ENCODE peak calls at places on chromosomes 5 and 9, in eight cellular contexts. One of them, this sample, is unnamed.

GRCh38 chr9:116855881-116856662 is 169.0 kb downstream of the TRIM32 start:
- DNase-seq in CD8-positive, alpha-beta T cell: no peak
- DNase-seq in psoas muscle: no peak
- DNase-seq in SK-N-SH: no peak
- DNase-seq in endothelial cell: no peak
- DNase-seq in lung: no peak
- DNase-seq in fibroblast of the aortic adventitia: peak
- DNase-seq in transverse colon: no peak
- DNase-seq in this sample: no peak

GRCh38 chr9:6049798-6050197 is 34.4 kb upstream of the RANBP6 start:
- DNase-seq in CD8-positive, alpha-beta T cell: no peak
- DNase-seq in psoas muscle: no peak
- DNase-seq in SK-N-SH: no peak
- DNase-seq in endothelial cell: no peak
- DNase-seq in lung: no peak
- DNase-seq in fibroblast of the aortic adventitia: no peak
- DNase-seq in transverse colon: peak
- DNase-seq in this sample: no peak

GRCh38 chr9:137454145-137454505 is 5.0 kb downstream of the NSMF start:
- DNase-seq in CD8-positive, alpha-beta T cell: peak
- DNase-seq in psoas muscle: peak
- DNase-seq in SK-N-SH: peak
- DNase-seq in endothelial cell: peak
- DNase-seq in lung: peak
- DNase-seq in fibroblast of the aortic adventitia: peak
- DNase-seq in transverse colon: peak
- DNase-seq in this sample: peak

GRCh38 chr5:138649316-138649720 is 74.1 kb upstream of the HSPA9 start:
- DNase-seq in CD8-positive, alpha-beta T cell: no peak
- DNase-seq in psoas muscle: no peak
- DNase-seq in SK-N-SH: no peak
- DNase-seq in endothelial cell: no peak
- DNase-seq in lung: no peak
- DNase-seq in fibroblast of the aortic adventitia: no peak
- DNase-seq in transverse colon: no peak
- DNase-seq in this sample: no peak

GRCh38 chr5:139482050-139482889 is at the start of gene STING1:
- DNase-seq in CD8-positive, alpha-beta T cell: peak
- DNase-seq in psoas muscle: peak
- DNase-seq in SK-N-SH: peak
- DNase-seq in endothelial cell: no peak
- DNase-seq in lung: peak
- DNase-seq in fibroblast of the aortic adventitia: peak
- DNase-seq in transverse colon: peak
- DNase-seq in this sample: peak

GRCh38 chr5:177538876-177539275 is 15.5 kb downstream of the FAM193B start:
- DNase-seq in CD8-positive, alpha-beta T cell: no peak
- DNase-seq in psoas muscle: peak
- DNase-seq in SK-N-SH: no peak
- DNase-seq in endothelial cell: no peak
- DNase-seq in lung: no peak
- DNase-seq in fibroblast of the aortic adventitia: no peak
- DNase-seq in transverse colon: no peak
- DNase-seq in this sample: no peak

GRCh38 chr9:928363-929042 is 48.0 kb upstream of the DMRT3 start:
- DNase-seq in CD8-positive, alpha-beta T cell: no peak
- DNase-seq in psoas muscle: no peak
- DNase-seq in SK-N-SH: peak
- DNase-seq in endothelial cell: peak
- DNase-seq in lung: no peak
- DNase-seq in fibroblast of the aortic adventitia: no peak
- DNase-seq in transverse colon: peak
- DNase-seq in this sample: no peak

GRCh38 chr5:10434392-10434791 is 7.3 kb upstream of the ROPN1L start:
- DNase-seq in CD8-positive, alpha-beta T cell: no peak
- DNase-seq in psoas muscle: no peak
- DNase-seq in SK-N-SH: no peak
- DNase-seq in endothelial cell: no peak
- DNase-seq in lung: no peak
- DNase-seq in fibroblast of the aortic adventitia: no peak
- DNase-seq in transverse colon: no peak
- DNase-seq in this sample: no peak

GRCh38 chr9:36486454-36486932 is 86.2 kb upstream of the MELK start:
- DNase-seq in CD8-positive, alpha-beta T cell: peak
- DNase-seq in psoas muscle: no peak
- DNase-seq in SK-N-SH: no peak
- DNase-seq in endothelial cell: peak
- DNase-seq in lung: no peak
- DNase-seq in fibroblast of the aortic adventitia: peak
- DNase-seq in transverse colon: peak
- DNase-seq in this sample: peak

GRCh38 chr9:116318463-116319271 is 165.1 kb downstream of the PAPPA start:
- DNase-seq in CD8-positive, alpha-beta T cell: no peak
- DNase-seq in psoas muscle: peak
- DNase-seq in SK-N-SH: no peak
- DNase-seq in endothelial cell: no peak
- DNase-seq in lung: no peak
- DNase-seq in fibroblast of the aortic adventitia: peak
- DNase-seq in transverse colon: peak
- DNase-seq in this sample: no peak

DNA sequence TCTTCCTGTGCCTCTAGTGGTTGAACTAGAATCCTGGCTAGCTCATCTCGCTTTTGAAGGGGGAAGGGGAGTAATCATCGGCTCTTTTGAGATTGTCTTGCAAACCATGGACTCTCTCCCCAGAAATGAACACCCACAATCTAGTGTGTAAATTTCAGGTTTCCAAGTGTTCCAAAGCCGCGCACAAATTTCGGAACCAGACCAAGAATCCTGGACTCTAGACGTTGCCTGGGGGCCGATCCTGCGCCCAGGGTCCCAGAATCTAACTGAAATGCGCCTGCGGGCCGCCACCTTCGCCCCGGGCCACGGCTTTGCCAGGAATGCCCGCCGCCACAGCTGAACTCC is 4.8 kb upstream of the FOXE1 start:
- DNase-seq in CD8-positive, alpha-beta T cell: no peak
- DNase-seq in psoas muscle: no peak
- DNase-seq in SK-N-SH: peak
- DNase-seq in endothelial cell: no peak
- DNase-seq in lung: no peak
- DNase-seq in fibroblast of the aortic adventitia: no peak
- DNase-seq in transverse colon: no peak
- DNase-seq in this sample: no peak
- TF ChIP-seq CTCF in CD8-positive, alpha-beta T cell: no peak
- TF ChIP-seq CTCF in psoas muscle: no peak
- TF ChIP-seq CTCF in SK-N-SH: peak
- TF ChIP-seq CTCF in endothelial cell: no peak
- TF ChIP-seq CTCF in lung: no peak
- TF ChIP-seq CTCF in fibroblast of the aortic adventitia: peak
- TF ChIP-seq CTCF in transverse colon: no peak
- TF ChIP-seq CTCF in this sample: no peak

DNA sequence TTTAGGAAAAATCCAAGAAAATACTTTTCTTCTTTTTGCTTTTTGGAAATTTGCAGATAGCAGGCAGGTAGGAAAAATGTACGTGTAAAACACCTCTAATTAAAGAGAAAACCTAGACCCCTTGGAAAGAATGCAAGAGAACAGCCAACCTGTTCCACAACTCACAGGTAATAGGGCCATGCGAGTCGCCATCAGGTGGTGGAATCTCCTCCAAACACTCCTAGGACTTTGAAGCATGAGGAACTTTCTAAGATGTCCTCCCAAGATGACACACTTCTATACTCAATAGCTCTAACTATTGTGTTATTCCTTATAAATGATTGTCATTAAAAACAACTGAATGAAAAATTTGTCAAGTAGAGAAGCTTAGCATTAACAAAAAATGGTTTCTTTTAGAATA is 174.0 kb downstream of the TMC1 start:
- DNase-seq in CD8-positive, alpha-beta T cell: no peak
- DNase-seq in psoas muscle: no peak
- DNase-seq in SK-N-SH: no peak
- DNase-seq in endothelial cell: no peak
- DNase-seq in lung: no peak
- DNase-seq in fibroblast of the aortic adventitia: no peak
- DNase-seq in transverse colon: no peak
- DNase-seq in this sample: no peak
- TF ChIP-seq CTCF in CD8-positive, alpha-beta T cell: no peak
- TF ChIP-seq CTCF in psoas muscle: no peak
- TF ChIP-seq CTCF in SK-N-SH: no peak
- TF ChIP-seq CTCF in endothelial cell: no peak
- TF ChIP-seq CTCF in lung: no peak
- TF ChIP-seq CTCF in fibroblast of the aortic adventitia: no peak
- TF ChIP-seq CTCF in transverse colon: no peak
- TF ChIP-seq CTCF in this sample: no peak

GRCh38 chr9:78783743-78784142 is 486.8 kb downstream of the PSAT1 start:
- DNase-seq in CD8-positive, alpha-beta T cell: no peak
- DNase-seq in psoas muscle: no peak
- DNase-seq in SK-N-SH: no peak
- DNase-seq in endothelial cell: no peak
- DNase-seq in lung: no peak
- DNase-seq in fibroblast of the aortic adventitia: no peak
- DNase-seq in transverse colon: no peak
- DNase-seq in this sample: no peak
- TF ChIP-seq CTCF in CD8-positive, alpha-beta T cell: no peak
- TF ChIP-seq CTCF in psoas muscle: no peak
- TF ChIP-seq CTCF in SK-N-SH: peak
- TF ChIP-seq CTCF in endothelial cell: peak
- TF ChIP-seq CTCF in lung: no peak
- TF ChIP-seq CTCF in fibroblast of the aortic adventitia: peak
- TF ChIP-seq CTCF in transverse colon: no peak
- TF ChIP-seq CTCF in this sample: no peak

GRCh38 chr9:120929392-120929791 is 2.8 kb upstream of the TRAF1 start:
- DNase-seq in CD8-positive, alpha-beta T cell: no peak
- DNase-seq in psoas muscle: no peak
- DNase-seq in SK-N-SH: no peak
- DNase-seq in endothelial cell: no peak
- DNase-seq in lung: no peak
- DNase-seq in fibroblast of the aortic adventitia: no peak
- DNase-seq in transverse colon: no peak
- DNase-seq in this sample: no peak

GRCh38 chr9:120927125-120928014 is 774 bp upstream of the TRAF1 start:
- DNase-seq in CD8-positive, alpha-beta T cell: no peak
- DNase-seq in psoas muscle: no peak
- DNase-seq in SK-N-SH: no peak
- DNase-seq in endothelial cell: no peak
- DNase-seq in lung: no peak
- DNase-seq in fibroblast of the aortic adventitia: no peak
- DNase-seq in transverse colon: no peak
- DNase-seq in this sample: no peak

GRCh38 chr9:120926397-120926928 is at the start of gene TRAF1:
- DNase-seq in CD8-positive, alpha-beta T cell: no peak
- DNase-seq in psoas muscle: no peak
- DNase-seq in SK-N-SH: no peak
- DNase-seq in endothelial cell: no peak
- DNase-seq in lung: no peak
- DNase-seq in fibroblast of the aortic adventitia: no peak
- DNase-seq in transverse colon: no peak
- DNase-seq in this sample: no peak

GRCh38 chr9:120928015-120928719 is 1.6 kb upstream of the TRAF1 start:
- DNase-seq in CD8-positive, alpha-beta T cell: peak
- DNase-seq in psoas muscle: peak
- DNase-seq in SK-N-SH: no peak
- DNase-seq in endothelial cell: peak
- DNase-seq in lung: peak
- DNase-seq in fibroblast of the aortic adventitia: no peak
- DNase-seq in transverse colon: peak
- DNase-seq in this sample: peak

DNA sequence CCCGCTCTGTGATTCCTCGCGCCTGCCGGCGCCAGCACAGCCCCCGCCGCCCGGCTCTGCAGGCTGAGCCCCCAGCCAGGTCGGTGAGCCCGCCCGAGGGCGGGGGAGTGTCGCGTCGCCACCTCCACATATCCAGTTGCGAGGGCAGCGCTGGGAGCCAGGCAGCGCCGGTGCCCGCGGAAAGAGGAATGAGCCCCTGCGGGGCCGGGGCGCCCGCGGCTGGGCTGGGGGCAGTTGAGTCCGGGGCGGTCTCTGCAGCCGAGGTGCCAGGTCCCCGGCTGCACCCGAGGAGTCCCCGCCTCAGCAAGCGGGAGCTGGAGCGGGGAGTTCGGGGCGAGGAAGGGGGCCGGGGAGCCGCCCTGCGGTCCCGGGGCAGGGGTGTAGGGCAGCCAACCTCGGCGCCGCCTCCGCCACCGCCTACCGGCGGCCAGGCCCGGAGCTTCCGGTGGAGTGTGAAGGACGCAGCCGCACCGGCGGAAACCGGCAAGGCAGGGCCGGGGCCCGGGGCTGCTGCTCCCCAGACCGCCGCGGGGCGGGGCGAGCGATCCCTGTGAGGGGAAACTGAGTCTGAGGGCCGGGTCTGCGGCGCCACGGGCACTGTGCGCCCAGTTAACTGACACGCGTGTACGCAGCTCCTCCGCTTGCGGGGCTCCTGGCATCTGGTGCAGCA is 2.3 kb upstream of the TRAF1 start:
- DNase-seq in CD8-positive, alpha-beta T cell: peak
- DNase-seq in psoas muscle: peak
- DNase-seq in SK-N-SH: peak
- DNase-seq in endothelial cell: peak
- DNase-seq in lung: peak
- DNase-seq in fibroblast of the aortic adventitia: peak
- DNase-seq in transverse colon: peak
- DNase-seq in this sample: peak
- TF ChIP-seq CTCF in CD8-positive, alpha-beta T cell: no peak
- TF ChIP-seq CTCF in psoas muscle: peak
- TF ChIP-seq CTCF in SK-N-SH: no peak
- TF ChIP-seq CTCF in endothelial cell: no peak
- TF ChIP-seq CTCF in lung: no peak
- TF ChIP-seq CTCF in fibroblast of the aortic adventitia: no peak
- TF ChIP-seq CTCF in transverse colon: peak
- TF ChIP-seq CTCF in this sample: no peak

GRCh38 chr5:157689942-157690689 is 18.8 kb downstream of the C5orf52 start:
- DNase-seq in CD8-positive, alpha-beta T cell: no peak
- DNase-seq in psoas muscle: no peak
- DNase-seq in SK-N-SH: no peak
- DNase-seq in endothelial cell: no peak
- DNase-seq in lung: no peak
- DNase-seq in fibroblast of the aortic adventitia: no peak
- DNase-seq in transverse colon: no peak
- DNase-seq in this sample: no peak
- TF ChIP-seq CTCF in CD8-positive, alpha-beta T cell: no peak
- TF ChIP-seq CTCF in psoas muscle: no peak
- TF ChIP-seq CTCF in SK-N-SH: no peak
- TF ChIP-seq CTCF in endothelial cell: no peak
- TF ChIP-seq CTCF in lung: no peak
- TF ChIP-seq CTCF in fibroblast of the aortic adventitia: no peak
- TF ChIP-seq CTCF in transverse colon: no peak
- TF ChIP-seq CTCF in this sample: no peak